ENCODE peak calls at places on chromosomes 16 and 17, in nine cellular contexts. W is fibroblast of mammary gland, G is HFFc6, K is endothelial cell of umbilical vein, S is progenitor cell of endocrine pancreas, X is A549, B is IMR-90, Y is omental fat pad, I is endothelial cell. V is an unnamed sample.

GRCh38 chr17:6523330-6523729 is 33.0 kb downstream of the PITPNM3 start:
- DNase-seq in W (peak; percentile 22), G (no peak), K (no peak), S (no peak), X (peak; percentile 68), B (peak; percentile 26), Y (no peak), I (no peak), V (peak; percentile 20)

GRCh38 chr16:72818286-72818845 is 229.6 kb downstream of the ZFHX3 start:
- DNase-seq in W (no peak), G (no peak), K (no peak), S (no peak), X (no peak), B (no peak), Y (no peak), I (peak; percentile 23), V (no peak)

GRCh38 chr16:1781758-1782407 is 488 bp downstream of the SPSB3 start:
- DNase-seq in W (no peak), G (no peak), K (peak; percentile 26), S (no peak), X (peak; percentile 35), B (peak; percentile 6), Y (no peak), I (peak; percentile 36), V (peak; percentile 60)

GRCh38 chr16:69029121-69029520 is 76.3 kb upstream of the HAS3 start:
- DNase-seq in W (no peak), G (no peak), K (no peak), S (no peak), X (no peak), B (no peak), Y (no peak), I (no peak), V (no peak)

GRCh38 chr16:56912746-56913703 is 18.9 kb upstream of the HERPUD1 start:
- DNase-seq in W (peak; percentile 83), G (peak; percentile 69), K (no peak), S (no peak), X (no peak), B (peak; percentile 83), Y (no peak), I (no peak), V (peak; percentile 82)

GRCh38 chr17:79776378-79777165 is 1.4 kb upstream of the CBX2 start:
- DNase-seq in W (no peak), G (no peak), K (peak; percentile 57), S (no peak), X (peak; percentile 28), B (no peak), Y (no peak), I (no peak), V (no peak)

GRCh38 chr17:18960803-18961511 is 9.0 kb downstream of the SLC5A10 start:
- DNase-seq in W (peak; percentile 58), G (peak; percentile 37), K (peak; percentile 64), S (peak; percentile 89), X (peak; percentile 90), B (peak; percentile 50), Y (peak; percentile 85), I (peak; percentile 94), V (peak; percentile 84)

GRCh38 chr17:78112508-78113471 is 15.8 kb downstream of the TMC6 start:
- DNase-seq in W (peak; percentile 40), G (peak; percentile 12), K (peak; percentile 51), S (peak; percentile 88), X (peak; percentile 96), B (peak; percentile 13), Y (peak; percentile 79), I (peak; percentile 91), V (peak; percentile 29)

GRCh38 chr17:48441231-48441711 is 11.3 kb upstream of the SKAP1 start:
- DNase-seq in W (no peak), G (no peak), K (no peak), S (no peak), X (no peak), B (no peak), Y (no peak), I (no peak), V (no peak)

GRCh38 chr16:54928421-54929089 is 2.1 kb upstream of the IRX5 start:
- DNase-seq in W (peak; percentile 41), G (peak; percentile 50), K (peak; percentile 24), S (no peak), X (peak; percentile 23), B (no peak), Y (no peak), I (peak; percentile 77), V (peak; percentile 52)

GRCh38 chr17:3582921-3583320 is 25.3 kb upstream of the TRPV3 start:
- DNase-seq in W (no peak), G (no peak), K (no peak), S (no peak), X (no peak), B (no peak), Y (no peak), I (no peak), V (peak; percentile 13)

GRCh38 chr16:85602831-85603755 is 10.0 kb upstream of the GSE1 start:
- DNase-seq in W (no peak), G (no peak), K (no peak), S (no peak), X (no peak), B (no peak), Y (no peak), I (no peak), V (no peak)

GRCh38 chr16:89199241-89200123 is 855 bp downstream of the SLC22A31 start:
- DNase-seq in W (no peak), G (no peak), K (no peak), S (no peak), X (no peak), B (no peak), Y (no peak), I (no peak), V (no peak)

GRCh38 chr17:79891113-79891730 is 52.0 kb upstream of the CBX4 start:
- DNase-seq in W (no peak), G (no peak), K (no peak), S (no peak), X (no peak), B (no peak), Y (no peak), I (no peak), V (no peak)

GRCh38 chr17:65332375-65332774 is 195.2 kb downstream of the RGS9 start:
- DNase-seq in W (peak; percentile 61), G (peak; percentile 55), K (no peak), S (no peak), X (no peak), B (peak; percentile 66), Y (no peak), I (no peak), V (peak; percentile 73)

GRCh38 chr17:56213031-56213430 is 59.8 kb downstream of the ANKFN1 start:
- DNase-seq in W (peak; percentile 13), G (no peak), K (no peak), S (no peak), X (no peak), B (peak; percentile 10), Y (no peak), I (no peak), V (peak; percentile 6)

GRCh38 chr16:64077242-64077641 is 1044.6 kb downstream of the CDH11 start:
- DNase-seq in W (no peak), G (no peak), K (no peak), S (no peak), X (no peak), B (no peak), Y (no peak), I (no peak), V (no peak)

GRCh38 chr17:13230350-13230900 is 212.6 kb upstream of the ELAC2 start:
- DNase-seq in W (no peak), G (no peak), K (no peak), S (no peak), X (no peak), B (no peak), Y (no peak), I (no peak), V (no peak)

GRCh38 chr16:50593410-50594139 is 45.4 kb downstream of the NKD1 start:
- DNase-seq in W (peak; percentile 10), G (no peak), K (peak; percentile 24), S (no peak), X (no peak), B (no peak), Y (no peak), I (peak; percentile 68), V (no peak)
- TF ChIP-seq CTCF in W (no peak), G (peak; percentile 42), K (peak; percentile 37), S (peak; percentile 56), X (no peak), B (peak; percentile 23), Y (no peak), I (peak; percentile 26), V (no peak)

DNA sequence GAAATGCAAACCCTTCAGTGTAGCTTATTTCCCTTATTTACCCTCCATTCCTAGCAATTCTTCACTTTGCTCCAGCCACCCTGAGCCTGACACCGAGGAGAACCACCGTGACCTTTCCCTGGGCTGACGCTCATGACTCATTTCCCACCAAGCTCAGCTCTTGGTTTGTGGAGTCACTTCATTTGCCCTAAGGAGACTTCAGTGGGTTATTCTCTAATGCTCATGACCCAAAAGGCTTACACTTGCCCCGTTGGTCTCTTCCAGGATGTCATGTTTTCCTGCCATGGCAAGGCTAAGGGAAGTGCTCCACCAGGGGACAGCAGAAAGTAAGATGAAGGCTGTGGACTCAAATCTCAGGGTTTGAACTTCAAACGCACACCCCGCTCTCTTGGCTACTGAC is 161.0 kb downstream of the CBLN1 start:
- DNase-seq in W (no peak), G (no peak), K (no peak), S (no peak), X (no peak), B (no peak), Y (no peak), I (no peak), V (no peak)
- TF ChIP-seq CTCF in W (no peak), G (no peak), K (no peak), S (no peak), X (no peak), B (no peak), Y (no peak), I (no peak), V (no peak)

GRCh38 chr17:29585080-29585751 is 4.2 kb downstream of the GIT1 start:
- DNase-seq in W (no peak), G (no peak), K (peak; percentile 57), S (no peak), X (no peak), B (no peak), Y (no peak), I (peak; percentile 53), V (no peak)
- TF ChIP-seq CTCF in W (peak; percentile 24), G (peak; percentile 53), K (peak; percentile 53), S (peak; percentile 10), X (peak; percentile 28), B (peak; percentile 26), Y (no peak), I (no peak), V (peak; percentile 17)

DNA sequence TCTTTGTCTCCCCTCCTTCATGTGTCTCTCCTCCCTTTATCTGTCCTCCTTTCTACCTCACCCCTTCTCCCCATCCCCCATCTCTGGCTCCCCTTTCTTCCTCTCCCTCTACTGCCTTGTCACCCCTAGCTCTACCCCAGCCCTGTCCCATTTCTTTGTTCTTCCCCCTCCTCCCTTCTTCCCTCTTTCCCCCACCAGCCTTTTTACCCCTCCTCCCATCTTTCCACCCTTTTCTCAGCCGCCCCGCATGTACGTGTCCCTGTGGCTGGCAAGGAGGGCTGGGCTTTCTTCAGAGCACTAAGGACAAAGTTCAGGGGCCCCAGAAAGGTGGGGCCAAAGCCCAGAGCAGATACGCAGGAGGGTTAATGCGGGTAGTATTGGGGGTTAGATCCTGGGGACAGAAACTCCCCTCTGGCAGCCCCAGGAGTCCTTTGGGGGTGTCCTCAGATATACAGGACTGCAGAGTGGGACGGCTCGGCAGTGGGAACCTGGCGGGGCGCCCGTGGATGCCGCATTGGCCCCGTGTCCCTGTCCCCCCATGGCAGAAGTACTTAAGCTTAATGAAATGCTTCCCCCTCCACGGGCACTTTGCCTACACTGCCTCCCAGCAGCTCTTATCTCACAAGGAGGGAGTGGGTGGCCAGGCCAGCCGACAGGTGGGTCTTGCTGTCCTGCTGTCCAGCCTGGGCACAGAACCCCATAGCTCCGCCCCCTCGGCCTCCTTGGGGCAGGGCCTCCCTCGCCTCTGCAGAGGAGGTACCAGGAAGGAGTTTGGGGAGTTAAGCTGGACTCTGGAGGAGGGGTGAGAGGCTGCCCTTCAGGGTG is 8.3 kb downstream of the THRA start:
- DNase-seq in W (no peak), G (no peak), K (no peak), S (no peak), X (no peak), B (no peak), Y (no peak), I (no peak), V (no peak)
- TF ChIP-seq CTCF in W (no peak), G (no peak), K (no peak), S (no peak), X (no peak), B (no peak), Y (no peak), I (no peak), V (no peak)